ENCODE peak calls at places on chromosomes 13 and 19, in nine cellular contexts. One of them, this sample, is unnamed.

GRCh38 chr19:33384983-33385382 is 11.5 kb downstream of the CEBPG start:
- DNase-seq in NCI-H1105: no peak
- DNase-seq in endodermal cell: no peak
- DNase-seq in cardiac muscle cell: no peak
- DNase-seq in Peyer's patch: no peak
- DNase-seq in Ammon's horn: no peak
- DNase-seq in effector memory CD4-positive, alpha-beta T cell: no peak
- DNase-seq in A549: no peak
- DNase-seq in stimulated activated CD4-positive, alpha-beta T cell treated with anti-CD3 and anti-CD28 coated beads, TNF-alpha, amount 100 ng/mL, for 48 hours: no peak
- DNase-seq in this sample: no peak

GRCh38 chr13:93190006-93190405 is 36.6 kb upstream of the GPC6 start:
- DNase-seq in NCI-H1105: no peak
- DNase-seq in endodermal cell: no peak
- DNase-seq in cardiac muscle cell: no peak
- DNase-seq in Peyer's patch: no peak
- DNase-seq in Ammon's horn: no peak
- DNase-seq in effector memory CD4-positive, alpha-beta T cell: no peak
- DNase-seq in A549: no peak
- DNase-seq in stimulated activated CD4-positive, alpha-beta T cell treated with anti-CD3 and anti-CD28 coated beads, TNF-alpha, amount 100 ng/mL, for 48 hours: no peak
- DNase-seq in this sample: no peak

GRCh38 chr19:11881151-11881800 is 6.3 kb upstream of the ZNF69 start:
- DNase-seq in NCI-H1105: peak
- DNase-seq in endodermal cell: peak
- DNase-seq in cardiac muscle cell: peak
- DNase-seq in Peyer's patch: peak
- DNase-seq in Ammon's horn: peak
- DNase-seq in effector memory CD4-positive, alpha-beta T cell: peak
- DNase-seq in A549: no peak
- DNase-seq in stimulated activated CD4-positive, alpha-beta T cell treated with anti-CD3 and anti-CD28 coated beads, TNF-alpha, amount 100 ng/mL, for 48 hours: peak
- DNase-seq in this sample: peak

GRCh38 chr19:39405930-39406655 is 554 bp upstream of the ZFP36 start:
- DNase-seq in NCI-H1105: no peak
- DNase-seq in endodermal cell: peak
- DNase-seq in cardiac muscle cell: no peak
- DNase-seq in Peyer's patch: peak
- DNase-seq in Ammon's horn: no peak
- DNase-seq in effector memory CD4-positive, alpha-beta T cell: peak
- DNase-seq in A549: no peak
- DNase-seq in stimulated activated CD4-positive, alpha-beta T cell treated with anti-CD3 and anti-CD28 coated beads, TNF-alpha, amount 100 ng/mL, for 48 hours: peak
- DNase-seq in this sample: no peak

GRCh38 chr19:55172741-55173140 is 6.3 kb upstream of the DNAAF3 start:
- DNase-seq in NCI-H1105: no peak
- DNase-seq in endodermal cell: peak
- DNase-seq in cardiac muscle cell: no peak
- DNase-seq in Peyer's patch: no peak
- DNase-seq in Ammon's horn: no peak
- DNase-seq in effector memory CD4-positive, alpha-beta T cell: no peak
- DNase-seq in A549: no peak
- DNase-seq in stimulated activated CD4-positive, alpha-beta T cell treated with anti-CD3 and anti-CD28 coated beads, TNF-alpha, amount 100 ng/mL, for 48 hours: no peak
- DNase-seq in this sample: peak

GRCh38 chr13:50731400-50731799 is 112.1 kb downstream of the DLEU7 start:
- DNase-seq in NCI-H1105: peak
- DNase-seq in endodermal cell: no peak
- DNase-seq in cardiac muscle cell: no peak
- DNase-seq in Peyer's patch: no peak
- DNase-seq in Ammon's horn: no peak
- DNase-seq in effector memory CD4-positive, alpha-beta T cell: no peak
- DNase-seq in A549: no peak
- DNase-seq in stimulated activated CD4-positive, alpha-beta T cell treated with anti-CD3 and anti-CD28 coated beads, TNF-alpha, amount 100 ng/mL, for 48 hours: no peak
- DNase-seq in this sample: peak

GRCh38 chr13:95226932-95227718 is 74.1 kb downstream of the ABCC4 start:
- DNase-seq in NCI-H1105: no peak
- DNase-seq in endodermal cell: no peak
- DNase-seq in cardiac muscle cell: no peak
- DNase-seq in Peyer's patch: no peak
- DNase-seq in Ammon's horn: peak
- DNase-seq in effector memory CD4-positive, alpha-beta T cell: no peak
- DNase-seq in A549: no peak
- DNase-seq in stimulated activated CD4-positive, alpha-beta T cell treated with anti-CD3 and anti-CD28 coated beads, TNF-alpha, amount 100 ng/mL, for 48 hours: no peak
- DNase-seq in this sample: no peak

GRCh38 chr19:5975388-5975728 is 2.6 kb downstream of the RANBP3 start:
- DNase-seq in NCI-H1105: no peak
- DNase-seq in endodermal cell: no peak
- DNase-seq in cardiac muscle cell: no peak
- DNase-seq in Peyer's patch: no peak
- DNase-seq in Ammon's horn: no peak
- DNase-seq in effector memory CD4-positive, alpha-beta T cell: no peak
- DNase-seq in A549: no peak
- DNase-seq in stimulated activated CD4-positive, alpha-beta T cell treated with anti-CD3 and anti-CD28 coated beads, TNF-alpha, amount 100 ng/mL, for 48 hours: no peak
- DNase-seq in this sample: no peak

GRCh38 chr13:41004875-41005693 is 14.0 kb downstream of the ELF1 start:
- DNase-seq in NCI-H1105: no peak
- DNase-seq in endodermal cell: no peak
- DNase-seq in cardiac muscle cell: no peak
- DNase-seq in Peyer's patch: no peak
- DNase-seq in Ammon's horn: no peak
- DNase-seq in effector memory CD4-positive, alpha-beta T cell: no peak
- DNase-seq in A549: no peak
- DNase-seq in stimulated activated CD4-positive, alpha-beta T cell treated with anti-CD3 and anti-CD28 coated beads, TNF-alpha, amount 100 ng/mL, for 48 hours: no peak
- DNase-seq in this sample: no peak